ENCODE peak calls at places on chromosome 7, in five cellular contexts. H is H9, E is mesendoderm, G is mesenchymal stem cell, B is neuronal stem cell. A is an unnamed sample.

GRCh38 chr7:140292438-140292837 is 105.9 kb downstream of the SLC37A3 start:
- DNase-seq in H (no peak), E (no peak), G (no peak), B (no peak), A (no peak)

GRCh38 chr7:36653011-36653670 is 71.2 kb downstream of the AOAH start:
- DNase-seq in H (no peak), E (no peak), G (no peak), B (no peak), A (no peak)

GRCh38 chr7:2353113-2353512 is 1.5 kb upstream of the EIF3B start:
- DNase-seq in H (no peak), E (no peak), G (no peak), B (no peak), A (no peak)

GRCh38 chr7:47147213-47147631 is 434.7 kb downstream of the TNS3 start:
- DNase-seq in H (no peak), E (no peak), G (peak), B (no peak), A (no peak)

GRCh38 chr7:75866497-75867389 is 12.1 kb upstream of the RHBDD2 start:
- DNase-seq in H (peak), E (peak), G (peak), B (peak), A (peak)

GRCh38 chr7:28130277-28130676 is 50.3 kb downstream of the JAZF1 start:
- DNase-seq in H (no peak), E (no peak), G (peak), B (no peak), A (peak)

GRCh38 chr7:30971440-30971839 is 7.7 kb downstream of the GHRHR start:
- DNase-seq in H (no peak), E (no peak), G (no peak), B (no peak), A (no peak)

GRCh38 chr7:30285531-30286284 is 1.3 kb downstream of the ZNRF2 start:
- DNase-seq in H (peak), E (peak), G (peak), B (peak), A (peak)

GRCh38 chr7:40551685-40552576 is 417.1 kb downstream of the SUGCT start:
- DNase-seq in H (no peak), E (peak), G (peak), B (no peak), A (peak)

GRCh38 chr7:154917214-154918160 is 85.4 kb downstream of the PAXIP1 start:
- DNase-seq in H (no peak), E (no peak), G (no peak), B (no peak), A (peak)

GRCh38 chr7:129332354-129333056 is 101.7 kb upstream of the STRIP2 start:
- DNase-seq in H (no peak), E (no peak), G (peak), B (no peak), A (peak)

GRCh38 chr7:138492423-138492822 is 32.4 kb downstream of the TRIM24 start:
- DNase-seq in H (no peak), E (no peak), G (no peak), B (peak), A (no peak)

GRCh38 chr7:138833596-138833995 is 35.6 kb upstream of the ATP6V0A4 start:
- DNase-seq in H (no peak), E (no peak), G (no peak), B (no peak), A (no peak)

GRCh38 chr7:151168787-151169162 is 1.3 kb upstream of the GBX1 start:
- DNase-seq in H (no peak), E (no peak), G (no peak), B (peak), A (no peak)

GRCh38 chr7:76191783-76192240 is 9.9 kb upstream of the SRRM3 start:
- DNase-seq in H (peak), E (peak), G (peak), B (no peak), A (peak)

GRCh38 chr7:155885162-155886160 is 73.2 kb upstream of the SHH start:
- DNase-seq in H (no peak), E (peak), G (no peak), B (peak), A (no peak)

GRCh38 chr7:33904680-33905388 is 505 bp upstream of the BMPER start:
- DNase-seq in H (peak), E (peak), G (peak), B (peak), A (peak)

GRCh38 chr7:108014747-108015682 is 12.1 kb upstream of the LAMB1 start:
- DNase-seq in H (no peak), E (no peak), G (peak), B (no peak), A (peak)

GRCh38 chr7:47777531-47778152 is 170.6 kb downstream of the PKD1L1 start:
- DNase-seq in H (no peak), E (no peak), G (no peak), B (no peak), A (peak)

GRCh38 chr7:6536262-6536770 is 14.9 kb downstream of the GRID2IP start:
- DNase-seq in H (no peak), E (no peak), G (no peak), B (no peak), A (no peak)

GRCh38 chr7:104328970-104329825 is 795 bp downstream of the LHFPL3 start:
- DNase-seq in H (peak), E (peak), G (no peak), B (peak), A (no peak)

GRCh38 chr7:66682350-66683093 is 53.8 kb downstream of the KCTD7 start:
- DNase-seq in H (no peak), E (peak), G (peak), B (no peak), A (peak)

GRCh38 chr7:87152897-87153641 is 816 bp downstream of the DMTF1 start:
- DNase-seq in H (no peak), E (peak), G (peak), B (no peak), A (peak)

GRCh38 chr7:98312201-98312600 is 30.7 kb downstream of the BRI3 start:
- DNase-seq in H (no peak), E (no peak), G (no peak), B (no peak), A (no peak)

GRCh38 chr7:129066290-129067131 is 11.6 kb upstream of the TNPO3 start:
- DNase-seq in H (peak), E (peak), G (peak), B (no peak), A (peak)

GRCh38 chr7:66741-67140 is 125.6 kb upstream of the FAM20C start:
- DNase-seq in H (no peak), E (no peak), G (no peak), B (no peak), A (no peak)

GRCh38 chr7:66296-66695 is 126.1 kb upstream of the FAM20C start:
- DNase-seq in H (no peak), E (no peak), G (no peak), B (no peak), A (no peak)

GRCh38 chr7:68629-69028 is 123.7 kb upstream of the FAM20C start:
- DNase-seq in H (no peak), E (peak), G (no peak), B (no peak), A (no peak)

GRCh38 chr7:65554-65953 is 126.8 kb upstream of the FAM20C start:
- DNase-seq in H (no peak), E (no peak), G (peak), B (no peak), A (peak)

DNA sequence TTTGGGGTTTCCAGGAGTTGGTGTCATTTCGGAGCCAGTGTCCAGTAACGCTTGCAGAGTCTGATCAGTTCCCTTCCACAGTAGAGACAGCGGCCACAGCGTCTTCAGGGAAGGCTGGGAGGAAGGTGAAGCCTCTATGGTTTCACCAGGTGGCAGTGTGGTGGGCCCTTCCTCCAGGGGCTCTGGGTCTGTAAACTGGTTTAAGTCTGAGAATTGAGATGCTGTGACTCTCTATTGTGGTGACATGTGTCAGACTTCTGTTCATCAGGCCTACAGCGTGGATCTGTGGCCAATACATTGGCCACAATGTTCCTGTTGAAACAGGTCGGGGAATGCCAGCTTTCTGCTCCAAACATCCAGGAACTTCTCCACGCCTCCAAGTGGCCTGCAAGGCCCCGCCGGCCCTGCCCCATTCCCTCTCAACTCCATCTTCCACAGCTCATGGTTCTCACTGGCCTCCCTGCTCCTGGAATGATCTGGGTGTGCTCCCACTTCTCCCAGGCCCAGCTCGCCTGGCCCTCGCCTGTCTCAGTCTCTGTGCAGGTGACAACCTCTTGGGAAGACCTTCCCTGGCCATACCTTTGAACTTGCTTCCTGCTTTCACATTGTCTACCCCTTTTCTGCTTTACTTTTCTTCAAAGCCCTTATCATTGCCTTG is 124.5 kb upstream of the FAM20C start:
- DNase-seq in H (no peak), E (peak), G (no peak), B (no peak), A (no peak)
- H3K23ac ChIP-seq in H (no peak), E (no peak), G (no peak), B (no peak), A (no peak)

GRCh38 chr7:78221961-78222751 is 423.6 kb downstream of the PHTF2 start:
- DNase-seq in H (no peak), E (peak), G (peak), B (no peak), A (peak)
- H3K23ac ChIP-seq in H (no peak), E (no peak), G (no peak), B (no peak), A (no peak)

DNA sequence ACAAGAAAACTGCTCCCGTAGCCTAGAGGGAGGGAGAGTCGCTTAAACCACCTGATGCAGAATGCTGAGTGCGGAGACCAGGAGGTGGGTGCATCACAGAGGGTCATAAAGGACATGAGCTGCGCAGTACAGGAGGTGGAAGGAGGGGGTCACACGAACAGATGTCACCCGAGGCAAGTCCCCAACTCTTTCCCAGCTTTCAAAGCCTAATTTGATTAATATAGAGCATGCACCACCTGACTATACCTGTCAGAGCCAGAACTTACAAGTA is 867 bp upstream of the VOPP1 start:
- DNase-seq in H (no peak), E (no peak), G (no peak), B (no peak), A (no peak)
- H3K23ac ChIP-seq in H (no peak), E (no peak), G (no peak), B (no peak), A (no peak)

GRCh38 chr7:232571-233455 is 40.4 kb downstream of the FAM20C start:
- DNase-seq in H (no peak), E (no peak), G (peak), B (no peak), A (no peak)
- H3K23ac ChIP-seq in H (no peak), E (no peak), G (no peak), B (no peak), A (no peak)

DNA sequence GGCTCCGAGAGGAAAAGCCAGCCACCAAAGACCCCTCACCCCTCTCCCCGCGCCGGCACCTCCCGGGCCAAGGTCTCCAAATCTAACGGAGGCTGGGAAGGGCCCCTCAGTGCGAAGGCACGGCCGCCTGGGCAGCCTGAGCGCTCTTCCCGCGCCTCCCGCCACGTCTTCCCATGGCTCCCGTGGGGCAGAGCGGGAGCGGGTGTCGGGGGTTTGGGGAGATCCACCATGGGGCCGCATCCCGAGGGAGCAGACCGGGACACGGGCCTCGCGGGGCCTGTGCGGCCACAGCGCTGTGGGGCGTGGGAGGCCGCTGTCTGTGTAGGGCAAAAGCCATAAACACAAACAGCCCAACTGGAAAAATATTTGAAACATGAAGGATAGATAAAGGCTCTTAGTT is 22.4 kb downstream of the GPER1 start:
- DNase-seq in H (no peak), E (no peak), G (no peak), B (no peak), A (no peak)
- H3K23ac ChIP-seq in H (no peak), E (no peak), G (no peak), B (no peak), A (no peak)

GRCh38 chr7:55119571-55119970 is 100.8 kb downstream of the EGFR start:
- DNase-seq in H (no peak), E (no peak), G (no peak), B (no peak), A (no peak)

GRCh38 chr7:55120074-55120473 is 101.3 kb downstream of the EGFR start:
- DNase-seq in H (no peak), E (no peak), G (no peak), B (no peak), A (no peak)

GRCh38 chr7:55121249-55121648 is 102.4 kb downstream of the EGFR start:
- DNase-seq in H (no peak), E (no peak), G (no peak), B (no peak), A (peak)

GRCh38 chr7:55120501-55121198 is 101.8 kb downstream of the EGFR start:
- DNase-seq in H (no peak), E (no peak), G (peak), B (no peak), A (peak)

GRCh38 chr7:55122263-55122662 is 103.4 kb downstream of the EGFR start:
- DNase-seq in H (no peak), E (no peak), G (no peak), B (no peak), A (no peak)
- H3K23ac ChIP-seq in H (no peak), E (no peak), G (no peak), B (no peak), A (no peak)